ENCODE peak calls at places on chromosomes 7 and 10, in eight cellular contexts. N is brain microvascular endothelial cell; G is cardiac fibroblast; Y is CD4-positive, alpha-beta T cell; S is left lung; R is CD8-positive, alpha-beta T cell; D is sigmoid colon; F is OCI-LY7. P is an unnamed sample.

GRCh38 chr7:48106906-48107659 is 18.0 kb downstream of the UPP1 start:
- DNase-seq in N (no peak), G (no peak), Y (no peak), S (no peak), R (no peak), D (no peak), F (no peak), P (no peak)

GRCh38 chr10:5691786-5692185 is 7.1 kb downstream of the TASOR2 start:
- DNase-seq in N (no peak), G (no peak), Y (no peak), S (no peak), R (no peak), D (no peak), F (peak), P (no peak)

GRCh38 chr10:61786728-61787127 is 114.8 kb upstream of the ARID5B start:
- DNase-seq in N (peak), G (peak), Y (no peak), S (no peak), R (no peak), D (no peak), F (no peak), P (no peak)

GRCh38 chr7:155725073-155725346 is 80.5 kb downstream of the RBM33 start:
- DNase-seq in N (no peak), G (no peak), Y (no peak), S (no peak), R (no peak), D (no peak), F (peak), P (no peak)

GRCh38 chr7:105776068-105776790 is 100.2 kb downstream of the ATXN7L1 start:
- DNase-seq in N (peak), G (peak), Y (no peak), S (peak), R (no peak), D (peak), F (no peak), P (no peak)

GRCh38 chr7:84701524-84702306 is 485.1 kb downstream of the SEMA3D start:
- DNase-seq in N (peak), G (peak), Y (no peak), S (no peak), R (no peak), D (no peak), F (no peak), P (no peak)

GRCh38 chr10:59970396-59971368 is 64.3 kb upstream of the CCDC6 start:
- DNase-seq in N (no peak), G (no peak), Y (no peak), S (no peak), R (no peak), D (no peak), F (peak), P (no peak)

GRCh38 chr7:47792521-47793121 is 155.6 kb downstream of the PKD1L1 start:
- DNase-seq in N (peak), G (peak), Y (no peak), S (no peak), R (no peak), D (no peak), F (peak), P (no peak)

GRCh38 chr7:88167223-88167622 is 52.6 kb downstream of the SRI start:
- DNase-seq in N (no peak), G (no peak), Y (no peak), S (no peak), R (no peak), D (no peak), F (no peak), P (no peak)

GRCh38 chr10:98389398-98389797 is 25.6 kb downstream of the PYROXD2 start:
- DNase-seq in N (no peak), G (no peak), Y (no peak), S (no peak), R (no peak), D (no peak), F (no peak), P (no peak)

GRCh38 chr10:43236176-43236850 is 30.6 kb downstream of the RASGEF1A start:
- DNase-seq in N (no peak), G (no peak), Y (no peak), S (no peak), R (peak), D (peak), F (no peak), P (no peak)

GRCh38 chr7:2084331-2084730 is 148.4 kb downstream of the MAD1L1 start:
- DNase-seq in N (no peak), G (no peak), Y (no peak), S (no peak), R (peak), D (no peak), F (no peak), P (no peak)

GRCh38 chr10:75038335-75038734 is 73.1 kb upstream of the SAMD8 start:
- DNase-seq in N (peak), G (peak), Y (no peak), S (no peak), R (peak), D (no peak), F (no peak), P (no peak)

GRCh38 chr10:114548662-114549061 is 109.4 kb downstream of the ABLIM1 start:
- DNase-seq in N (peak), G (peak), Y (no peak), S (no peak), R (no peak), D (no peak), F (peak), P (no peak)

GRCh38 chr7:77328669-77329068 is 87.5 kb downstream of the GSAP start:
- DNase-seq in N (no peak), G (peak), Y (no peak), S (no peak), R (no peak), D (no peak), F (no peak), P (no peak)

GRCh38 chr7:38057829-38058228 is 120.2 kb upstream of the STARD3NL start:
- DNase-seq in N (no peak), G (no peak), Y (no peak), S (no peak), R (no peak), D (no peak), F (no peak), P (no peak)

GRCh38 chr7:158771-159170 is 33.6 kb upstream of the FAM20C start:
- DNase-seq in N (no peak), G (no peak), Y (no peak), S (no peak), R (no peak), D (no peak), F (no peak), P (no peak)

GRCh38 chr10:112000466-112000865 is 183.1 kb downstream of the GPAM start:
- DNase-seq in N (no peak), G (no peak), Y (no peak), S (no peak), R (no peak), D (peak), F (no peak), P (no peak)

GRCh38 chr7:44157116-44158059 is 16.3 kb upstream of the MYL7 start:
- DNase-seq in N (no peak), G (no peak), Y (no peak), S (no peak), R (no peak), D (no peak), F (no peak), P (no peak)

GRCh38 chr10:79463578-79464496 is 18.4 kb upstream of the ZCCHC24 start:
- DNase-seq in N (no peak), G (peak), Y (no peak), S (no peak), R (peak), D (no peak), F (no peak), P (no peak)

GRCh38 chr7:455110-455928 is 64.3 kb downstream of the PDGFA start:
- DNase-seq in N (no peak), G (peak), Y (no peak), S (no peak), R (no peak), D (no peak), F (no peak), P (no peak)

GRCh38 chr10:113045155-113046055 is 95.4 kb downstream of the TCF7L2 start:
- DNase-seq in N (peak), G (peak), Y (no peak), S (no peak), R (no peak), D (peak), F (no peak), P (no peak)

GRCh38 chr10:93554760-93555432 is 11.6 kb upstream of the FFAR4 start:
- DNase-seq in N (peak), G (peak), Y (peak), S (peak), R (peak), D (no peak), F (peak), P (peak)

GRCh38 chr10:21860718-21861117 is 142.8 kb downstream of the DNAJC1 start:
- DNase-seq in N (no peak), G (peak), Y (no peak), S (no peak), R (no peak), D (no peak), F (no peak), P (no peak)

GRCh38 chr10:96833220-96834001 is 1.3 kb downstream of the LCOR start:
- DNase-seq in N (no peak), G (peak), Y (no peak), S (peak), R (no peak), D (peak), F (peak), P (peak)

GRCh38 chr7:7976677-7977076 is 8.1 kb downstream of the GLCCI1 start:
- DNase-seq in N (no peak), G (no peak), Y (no peak), S (no peak), R (no peak), D (no peak), F (no peak), P (no peak)

GRCh38 chr7:36943591-36944430 is 219.5 kb upstream of the AOAH start:
- DNase-seq in N (no peak), G (no peak), Y (no peak), S (no peak), R (no peak), D (no peak), F (peak), P (no peak)
- TF ChIP-seq CTCF in N (no peak), G (no peak), Y (no peak), S (no peak), R (no peak), D (no peak), F (no peak), P (no peak)

GRCh38 chr10:69516548-69517195 is 56.5 kb downstream of the NEUROG3 start:
- DNase-seq in N (no peak), G (no peak), Y (no peak), S (no peak), R (no peak), D (no peak), F (no peak), P (no peak)
- TF ChIP-seq CTCF in N (no peak), G (no peak), Y (no peak), S (no peak), R (no peak), D (no peak), F (no peak), P (no peak)

DNA sequence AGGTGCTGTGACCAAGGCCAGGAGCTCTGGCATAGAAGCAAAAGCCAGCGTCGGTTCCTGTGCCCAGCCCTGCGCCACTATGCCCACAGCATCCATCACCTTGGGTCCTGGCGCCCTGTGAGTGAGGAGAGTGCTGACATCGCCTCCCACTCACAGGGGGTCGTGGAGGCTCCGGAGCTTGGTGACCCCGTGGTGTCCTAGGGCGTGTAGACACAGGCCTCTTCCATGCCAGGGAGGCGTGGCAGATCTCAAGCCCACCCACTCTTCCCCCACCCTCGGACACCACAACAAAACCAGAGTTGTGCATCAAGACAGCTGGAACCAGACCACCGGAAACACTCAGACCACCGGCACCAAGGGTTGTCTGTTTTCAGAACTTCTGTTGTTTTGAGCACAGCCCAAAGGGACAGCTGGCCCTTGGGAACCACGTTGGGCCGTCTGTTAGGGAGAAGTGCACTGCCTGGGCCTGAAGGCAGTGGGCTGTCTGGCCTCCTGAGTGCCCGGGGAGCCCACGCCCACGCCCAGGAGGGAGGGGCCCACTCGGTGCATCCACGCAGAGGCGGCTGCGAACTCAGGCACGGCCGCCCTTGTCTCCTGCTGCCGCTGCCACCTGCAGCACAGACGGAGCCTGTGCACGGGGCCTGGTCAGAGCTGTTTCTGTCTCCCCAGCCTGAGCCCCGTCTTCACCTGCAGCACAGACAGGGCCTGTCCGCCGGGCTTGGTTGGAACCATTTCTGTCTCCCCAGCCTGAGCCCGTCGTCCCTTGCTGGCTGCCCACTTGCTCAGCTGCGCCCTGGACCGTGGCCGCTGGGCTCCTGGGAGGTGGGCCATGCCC is 106.3 kb downstream of the INPP5A start:
- DNase-seq in N (no peak), G (no peak), Y (no peak), S (peak), R (no peak), D (peak), F (no peak), P (no peak)
- TF ChIP-seq CTCF in N (no peak), G (no peak), Y (no peak), S (no peak), R (no peak), D (no peak), F (no peak), P (no peak)

GRCh38 chr10:99682752-99683151 is 23.4 kb downstream of the ENTPD7 start:
- DNase-seq in N (no peak), G (peak), Y (no peak), S (no peak), R (no peak), D (no peak), F (peak), P (no peak)
- TF ChIP-seq CTCF in N (peak), G (peak), Y (no peak), S (no peak), R (no peak), D (no peak), F (no peak), P (no peak)

DNA sequence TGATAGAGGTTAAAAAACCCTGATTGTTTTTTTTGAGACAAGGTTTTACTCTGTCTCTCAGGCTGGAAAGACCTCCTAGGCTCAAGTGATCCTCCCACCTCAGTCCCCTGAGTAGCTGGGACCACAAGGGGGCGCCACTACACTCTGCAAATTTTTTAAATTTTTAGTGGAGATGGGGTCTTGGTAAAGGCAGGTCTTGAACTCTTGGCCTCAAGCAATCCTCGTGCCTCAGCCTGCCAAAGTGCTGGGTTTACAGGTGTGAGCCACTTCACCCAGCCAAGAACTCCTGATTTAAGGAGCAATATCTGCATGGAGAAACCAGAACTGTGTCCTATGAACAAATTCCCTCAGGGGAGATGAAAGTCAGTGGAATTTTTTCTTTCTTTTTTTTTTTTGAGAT is 7.3 kb upstream of the KLHDC10 start:
- DNase-seq in N (peak), G (peak), Y (peak), S (no peak), R (peak), D (no peak), F (peak), P (peak)
- TF ChIP-seq CTCF in N (peak), G (peak), Y (peak), S (peak), R (peak), D (peak), F (peak), P (peak)

GRCh38 chr10:34079702-34080484 is 735.2 kb downstream of the PARD3 start:
- DNase-seq in N (no peak), G (no peak), Y (no peak), S (no peak), R (no peak), D (no peak), F (no peak), P (no peak)

GRCh38 chr10:34078798-34079470 is 736.2 kb downstream of the PARD3 start:
- DNase-seq in N (peak), G (peak), Y (no peak), S (peak), R (no peak), D (peak), F (no peak), P (no peak)

GRCh38 chr10:34075269-34075926 is 739.7 kb downstream of the PARD3 start:
- DNase-seq in N (no peak), G (no peak), Y (no peak), S (no peak), R (no peak), D (peak), F (no peak), P (no peak)

GRCh38 chr10:34076443-34076842 is 738.7 kb downstream of the PARD3 start:
- DNase-seq in N (no peak), G (no peak), Y (no peak), S (no peak), R (no peak), D (no peak), F (no peak), P (no peak)

GRCh38 chr10:34078017-34078416 is 737.1 kb downstream of the PARD3 start:
- DNase-seq in N (no peak), G (peak), Y (no peak), S (no peak), R (no peak), D (no peak), F (no peak), P (no peak)
- TF ChIP-seq CTCF in N (peak), G (peak), Y (no peak), S (no peak), R (no peak), D (no peak), F (no peak), P (no peak)

DNA sequence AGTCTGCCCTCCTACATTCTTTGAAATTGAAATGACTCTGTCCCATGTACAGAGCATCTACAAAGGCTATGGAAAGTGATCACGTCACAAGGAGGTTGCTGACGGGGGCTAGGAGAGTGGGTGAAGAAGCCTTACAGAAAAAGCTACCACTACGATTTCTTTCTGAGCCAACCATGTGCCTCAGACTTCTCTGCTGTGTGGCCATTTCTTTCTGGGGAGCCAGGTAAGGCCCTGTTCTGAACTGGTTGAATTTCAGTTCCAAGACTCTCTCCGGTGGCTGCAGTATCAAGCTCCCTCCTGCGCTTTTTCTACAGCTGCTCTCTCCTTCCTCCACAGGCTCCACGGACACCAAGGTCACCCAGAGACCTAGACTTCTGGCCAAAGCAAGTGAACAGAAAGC is 112.5 kb upstream of the PRSS1 start:
- DNase-seq in N (no peak), G (no peak), Y (peak), S (no peak), R (no peak), D (no peak), F (no peak), P (no peak)
- TF ChIP-seq CTCF in N (no peak), G (no peak), Y (no peak), S (no peak), R (no peak), D (no peak), F (no peak), P (no peak)

DNA sequence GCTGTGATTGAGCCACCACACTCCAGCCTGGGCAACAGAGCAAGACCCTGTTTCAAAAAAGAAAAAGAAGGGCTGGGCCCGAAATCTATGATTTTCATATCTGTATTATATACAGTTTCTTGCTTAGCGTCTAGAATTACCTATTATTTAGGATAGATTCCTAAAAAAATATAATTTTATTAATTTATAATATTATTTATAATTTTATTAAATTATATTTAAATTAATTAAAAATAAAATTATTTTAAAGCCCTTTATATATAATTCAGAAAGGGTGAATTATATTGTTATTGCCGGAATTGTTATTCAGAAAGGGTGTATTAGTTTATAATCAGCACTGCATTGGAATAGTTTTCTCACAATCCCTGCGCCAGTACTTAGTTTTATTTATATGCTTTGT is 14.5 kb downstream of the PPP1R9A start:
- DNase-seq in N (no peak), G (no peak), Y (no peak), S (no peak), R (no peak), D (no peak), F (no peak), P (no peak)
- TF ChIP-seq CTCF in N (no peak), G (no peak), Y (no peak), S (no peak), R (no peak), D (no peak), F (no peak), P (no peak)

GRCh38 chr10:122189185-122189584 is 81.9 kb upstream of the BTBD16 start:
- DNase-seq in N (no peak), G (no peak), Y (no peak), S (no peak), R (no peak), D (no peak), F (no peak), P (no peak)
- TF ChIP-seq CTCF in N (no peak), G (no peak), Y (no peak), S (no peak), R (no peak), D (no peak), F (no peak), P (no peak)

DNA sequence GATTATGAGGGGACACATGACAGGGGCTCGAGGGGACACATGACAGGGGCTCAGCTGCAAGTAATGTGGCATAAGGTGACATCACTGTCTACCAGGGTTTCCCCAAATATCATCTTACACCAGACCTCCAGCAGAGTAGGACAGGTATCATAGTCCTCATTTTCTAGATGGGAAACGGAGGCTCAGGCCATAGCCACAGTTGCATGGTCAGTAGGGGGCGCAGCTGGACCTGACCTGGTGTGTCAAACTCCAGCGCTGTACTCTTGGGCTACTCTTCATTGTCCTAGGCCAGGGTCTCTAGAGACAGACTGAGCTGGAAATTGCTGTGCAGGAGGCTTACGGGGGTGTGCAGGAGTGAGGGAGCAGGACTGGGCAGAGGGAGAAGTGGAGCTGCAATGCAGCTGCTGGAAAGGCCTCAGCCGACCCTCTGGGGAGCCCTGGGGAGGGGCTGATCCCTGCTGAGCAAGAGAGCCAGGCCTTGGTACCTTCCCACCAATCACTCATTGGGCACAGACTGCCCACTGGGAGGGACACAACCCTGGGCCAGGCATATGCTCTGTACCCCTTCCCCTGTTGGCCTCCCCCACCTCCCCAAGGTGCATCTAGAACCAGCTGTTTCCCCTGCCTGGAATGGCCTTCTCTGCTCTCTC is 89.9 kb downstream of the CDH23 start:
- DNase-seq in N (peak), G (peak), Y (no peak), S (peak), R (no peak), D (no peak), F (peak), P (no peak)
- TF ChIP-seq CTCF in N (peak), G (peak), Y (no peak), S (peak), R (no peak), D (peak), F (peak), P (no peak)